ENCODE peak calls at places on chromosomes 6 and 20, in nine cellular contexts. One of them, this sample, is unnamed.

GRCh38 chr6:34226731-34227586 is 9.7 kb upstream of the HMGA1 start:
- DNase-seq in SK-MEL-5: no peak
- DNase-seq in epithelial cell of proximal tubule: no peak
- DNase-seq in GM12864: no peak
- DNase-seq in activated CD4-positive, alpha-beta T cell treated with anti-CD3 and anti-CD28 coated beads, Interleukin-2, amount 50 U/mL, for 24 hours: no peak
- DNase-seq in CD8-positive, alpha-beta memory T cell: no peak
- DNase-seq in H54: no peak
- DNase-seq in HT-29: no peak
- DNase-seq in body of pancreas: no peak
- DNase-seq in this sample: no peak

GRCh38 chr20:5569021-5569420 is 181.2 kb upstream of the SHLD1 start:
- DNase-seq in SK-MEL-5: peak; percentile 82
- DNase-seq in epithelial cell of proximal tubule: no peak
- DNase-seq in GM12864: no peak
- DNase-seq in activated CD4-positive, alpha-beta T cell treated with anti-CD3 and anti-CD28 coated beads, Interleukin-2, amount 50 U/mL, for 24 hours: peak; percentile 31
- DNase-seq in CD8-positive, alpha-beta memory T cell: peak; percentile 18
- DNase-seq in H54: no peak
- DNase-seq in HT-29: peak; percentile 84
- DNase-seq in body of pancreas: peak; percentile 24
- DNase-seq in this sample: no peak

GRCh38 chr6:32779036-32779435 is 15.7 kb upstream of the HLA-DQB2 start:
- DNase-seq in SK-MEL-5: no peak
- DNase-seq in epithelial cell of proximal tubule: no peak
- DNase-seq in GM12864: no peak
- DNase-seq in activated CD4-positive, alpha-beta T cell treated with anti-CD3 and anti-CD28 coated beads, Interleukin-2, amount 50 U/mL, for 24 hours: no peak
- DNase-seq in CD8-positive, alpha-beta memory T cell: no peak
- DNase-seq in H54: no peak
- DNase-seq in HT-29: no peak
- DNase-seq in body of pancreas: no peak
- DNase-seq in this sample: no peak

GRCh38 chr6:75124983-75125382 is 80.9 kb downstream of the COL12A1 start:
- DNase-seq in SK-MEL-5: no peak
- DNase-seq in epithelial cell of proximal tubule: no peak
- DNase-seq in GM12864: no peak
- DNase-seq in activated CD4-positive, alpha-beta T cell treated with anti-CD3 and anti-CD28 coated beads, Interleukin-2, amount 50 U/mL, for 24 hours: no peak
- DNase-seq in CD8-positive, alpha-beta memory T cell: no peak
- DNase-seq in H54: no peak
- DNase-seq in HT-29: no peak
- DNase-seq in body of pancreas: no peak
- DNase-seq in this sample: no peak

GRCh38 chr20:44413575-44414345 is 58.3 kb downstream of the HNF4A start:
- DNase-seq in SK-MEL-5: no peak
- DNase-seq in epithelial cell of proximal tubule: no peak
- DNase-seq in GM12864: no peak
- DNase-seq in activated CD4-positive, alpha-beta T cell treated with anti-CD3 and anti-CD28 coated beads, Interleukin-2, amount 50 U/mL, for 24 hours: no peak
- DNase-seq in CD8-positive, alpha-beta memory T cell: no peak
- DNase-seq in H54: no peak
- DNase-seq in HT-29: no peak
- DNase-seq in body of pancreas: no peak
- DNase-seq in this sample: no peak

GRCh38 chr6:45001663-45002062 is 326.5 kb upstream of the RUNX2 start:
- DNase-seq in SK-MEL-5: no peak
- DNase-seq in epithelial cell of proximal tubule: no peak
- DNase-seq in GM12864: peak; percentile 19
- DNase-seq in activated CD4-positive, alpha-beta T cell treated with anti-CD3 and anti-CD28 coated beads, Interleukin-2, amount 50 U/mL, for 24 hours: no peak
- DNase-seq in CD8-positive, alpha-beta memory T cell: no peak
- DNase-seq in H54: no peak
- DNase-seq in HT-29: no peak
- DNase-seq in body of pancreas: no peak
- DNase-seq in this sample: no peak

GRCh38 chr6:111481836-111482235 is 1.2 kb downstream of the REV3L start:
- DNase-seq in SK-MEL-5: peak; percentile 30
- DNase-seq in epithelial cell of proximal tubule: no peak
- DNase-seq in GM12864: no peak
- DNase-seq in activated CD4-positive, alpha-beta T cell treated with anti-CD3 and anti-CD28 coated beads, Interleukin-2, amount 50 U/mL, for 24 hours: peak; percentile 16
- DNase-seq in CD8-positive, alpha-beta memory T cell: no peak
- DNase-seq in H54: no peak
- DNase-seq in HT-29: no peak
- DNase-seq in body of pancreas: no peak
- DNase-seq in this sample: no peak

GRCh38 chr6:33431880-33432541 is 12.1 kb downstream of the SYNGAP1 start:
- DNase-seq in SK-MEL-5: no peak
- DNase-seq in epithelial cell of proximal tubule: no peak
- DNase-seq in GM12864: no peak
- DNase-seq in activated CD4-positive, alpha-beta T cell treated with anti-CD3 and anti-CD28 coated beads, Interleukin-2, amount 50 U/mL, for 24 hours: no peak
- DNase-seq in CD8-positive, alpha-beta memory T cell: no peak
- DNase-seq in H54: no peak
- DNase-seq in HT-29: no peak
- DNase-seq in body of pancreas: no peak
- DNase-seq in this sample: no peak

GRCh38 chr6:169962604-169963469 is 211.4 kb downstream of the ERMARD start:
- DNase-seq in SK-MEL-5: no peak
- DNase-seq in epithelial cell of proximal tubule: no peak
- DNase-seq in GM12864: no peak
- DNase-seq in activated CD4-positive, alpha-beta T cell treated with anti-CD3 and anti-CD28 coated beads, Interleukin-2, amount 50 U/mL, for 24 hours: no peak
- DNase-seq in CD8-positive, alpha-beta memory T cell: no peak
- DNase-seq in H54: no peak
- DNase-seq in HT-29: no peak
- DNase-seq in body of pancreas: no peak
- DNase-seq in this sample: no peak

GRCh38 chr6:61558796-61559195 is 727.2 kb downstream of the KHDRBS2 start:
- DNase-seq in SK-MEL-5: no peak
- DNase-seq in epithelial cell of proximal tubule: no peak
- DNase-seq in GM12864: no peak
- DNase-seq in activated CD4-positive, alpha-beta T cell treated with anti-CD3 and anti-CD28 coated beads, Interleukin-2, amount 50 U/mL, for 24 hours: no peak
- DNase-seq in CD8-positive, alpha-beta memory T cell: no peak
- DNase-seq in H54: no peak
- DNase-seq in HT-29: no peak
- DNase-seq in body of pancreas: no peak
- DNase-seq in this sample: no peak

GRCh38 chr6:29633532-29633901 is 534 bp upstream of the GABBR1 start:
- DNase-seq in SK-MEL-5: no peak
- DNase-seq in epithelial cell of proximal tubule: no peak
- DNase-seq in GM12864: no peak
- DNase-seq in activated CD4-positive, alpha-beta T cell treated with anti-CD3 and anti-CD28 coated beads, Interleukin-2, amount 50 U/mL, for 24 hours: no peak
- DNase-seq in CD8-positive, alpha-beta memory T cell: no peak
- DNase-seq in H54: no peak
- DNase-seq in HT-29: no peak
- DNase-seq in body of pancreas: no peak
- DNase-seq in this sample: no peak

GRCh38 chr6:148382856-148383255 is 40.2 kb downstream of the SASH1 start:
- DNase-seq in SK-MEL-5: no peak
- DNase-seq in epithelial cell of proximal tubule: peak; percentile 74
- DNase-seq in GM12864: no peak
- DNase-seq in activated CD4-positive, alpha-beta T cell treated with anti-CD3 and anti-CD28 coated beads, Interleukin-2, amount 50 U/mL, for 24 hours: no peak
- DNase-seq in CD8-positive, alpha-beta memory T cell: no peak
- DNase-seq in H54: no peak
- DNase-seq in HT-29: no peak
- DNase-seq in body of pancreas: no peak
- DNase-seq in this sample: peak; percentile 81

GRCh38 chr20:46917155-46917554 is 22.5 kb downstream of the EYA2 start:
- DNase-seq in SK-MEL-5: no peak
- DNase-seq in epithelial cell of proximal tubule: no peak
- DNase-seq in GM12864: no peak
- DNase-seq in activated CD4-positive, alpha-beta T cell treated with anti-CD3 and anti-CD28 coated beads, Interleukin-2, amount 50 U/mL, for 24 hours: no peak
- DNase-seq in CD8-positive, alpha-beta memory T cell: no peak
- DNase-seq in H54: no peak
- DNase-seq in HT-29: no peak
- DNase-seq in body of pancreas: no peak
- DNase-seq in this sample: no peak

GRCh38 chr20:11001767-11002540 is 328.2 kb upstream of the JAG1 start:
- DNase-seq in SK-MEL-5: no peak
- DNase-seq in epithelial cell of proximal tubule: peak; percentile 76
- DNase-seq in GM12864: no peak
- DNase-seq in activated CD4-positive, alpha-beta T cell treated with anti-CD3 and anti-CD28 coated beads, Interleukin-2, amount 50 U/mL, for 24 hours: no peak
- DNase-seq in CD8-positive, alpha-beta memory T cell: no peak
- DNase-seq in H54: peak; percentile 44
- DNase-seq in HT-29: peak; percentile 70
- DNase-seq in body of pancreas: no peak
- DNase-seq in this sample: peak; percentile 95

GRCh38 chr20:37291724-37292126 is 2.3 kb downstream of the MANBAL start:
- DNase-seq in SK-MEL-5: no peak
- DNase-seq in epithelial cell of proximal tubule: no peak
- DNase-seq in GM12864: no peak
- DNase-seq in activated CD4-positive, alpha-beta T cell treated with anti-CD3 and anti-CD28 coated beads, Interleukin-2, amount 50 U/mL, for 24 hours: no peak
- DNase-seq in CD8-positive, alpha-beta memory T cell: no peak
- DNase-seq in H54: no peak
- DNase-seq in HT-29: no peak
- DNase-seq in body of pancreas: no peak
- DNase-seq in this sample: no peak

GRCh38 chr6:370555-370954 is 21.0 kb upstream of the IRF4 start:
- DNase-seq in SK-MEL-5: no peak
- DNase-seq in epithelial cell of proximal tubule: no peak
- DNase-seq in GM12864: no peak
- DNase-seq in activated CD4-positive, alpha-beta T cell treated with anti-CD3 and anti-CD28 coated beads, Interleukin-2, amount 50 U/mL, for 24 hours: no peak
- DNase-seq in CD8-positive, alpha-beta memory T cell: no peak
- DNase-seq in H54: no peak
- DNase-seq in HT-29: no peak
- DNase-seq in body of pancreas: no peak
- DNase-seq in this sample: no peak